ENCODE peak calls at places on chromosomes 12 and 14, in six cellular contexts. I, K, E, A, O and R are unnamed samples.
A peak's percentile ranks its signal among the peaks of the same experiment; 100 is the strongest.

GRCh38 chr14:72704507-72704906 is 189.4 kb downstream of the DPF3 start:
- DNase-seq in I (no peak), K (peak; percentile 35), E (no peak), A (no peak), O (no peak), R (no peak)

GRCh38 chr14:88023658-88024187 is 18.8 kb downstream of the GPR65 start:
- DNase-seq in I (no peak), K (no peak), E (peak; percentile 78), A (no peak), O (no peak), R (no peak)

GRCh38 chr12:3177778-3178435 is 100.7 kb downstream of the TSPAN9 start:
- DNase-seq in I (no peak), K (no peak), E (no peak), A (no peak), O (no peak), R (no peak)

GRCh38 chr12:68319988-68320623 is 12.1 kb downstream of the MDM1 start:
- DNase-seq in I (no peak), K (no peak), E (no peak), A (peak; percentile 24), O (no peak), R (no peak)

GRCh38 chr12:62006076-62006732 is 254.0 kb upstream of the USP15 start:
- DNase-seq in I (peak; percentile 36), K (peak; percentile 19), E (peak; percentile 34), A (no peak), O (no peak), R (peak; percentile 51)

GRCh38 chr14:56224691-56225681 is 106.8 kb downstream of the PELI2 start:
- DNase-seq in I (no peak), K (no peak), E (peak; percentile 86), A (no peak), O (no peak), R (no peak)

GRCh38 chr12:121797937-121798801 is 4.7 kb upstream of the RHOF start:
- DNase-seq in I (no peak), K (peak; percentile 47), E (no peak), A (no peak), O (peak; percentile 97), R (no peak)

GRCh38 chr14:74463697-74464096 is 29.4 kb downstream of the NPC2 start:
- DNase-seq in I (no peak), K (no peak), E (no peak), A (no peak), O (no peak), R (no peak)

GRCh38 chr14:96627811-96628775 is 125.9 kb downstream of the PAPOLA start:
- DNase-seq in I (no peak), K (no peak), E (no peak), A (no peak), O (no peak), R (no peak)

GRCh38 chr12:91040356-91040755 is 17.5 kb downstream of the KERA start:
- DNase-seq in I (no peak), K (no peak), E (no peak), A (no peak), O (no peak), R (no peak)

GRCh38 chr12:93689076-93689834 is 12.1 kb downstream of the CRADD start:
- DNase-seq in I (no peak), K (no peak), E (no peak), A (peak; percentile 59), O (no peak), R (no peak)

GRCh38 chr12:1914116-1914911 is 4.1 kb downstream of the CACNA2D4 start:
- DNase-seq in I (no peak), K (no peak), E (no peak), A (no peak), O (no peak), R (peak; percentile 15)

GRCh38 chr14:70045715-70046535 is 142.8 kb downstream of the SLC8A3 start:
- DNase-seq in I (peak; percentile 58), K (peak; percentile 78), E (peak; percentile 73), A (peak; percentile 13), O (peak; percentile 45), R (peak; percentile 22)

GRCh38 chr14:72714094-72714493 is 179.8 kb downstream of the DPF3 start:
- DNase-seq in I (no peak), K (no peak), E (no peak), A (no peak), O (no peak), R (peak; percentile 57)

GRCh38 chr12:84058136-84058535 is 854.5 kb downstream of the SLC6A15 start:
- DNase-seq in I (no peak), K (no peak), E (no peak), A (no peak), O (peak; percentile 73), R (no peak)